ENCODE peak calls at places on chromosomes 3 and 15, in nine cellular contexts. F, T, X, E, H, V, D, I and Y are unnamed samples.
A peak's percentile ranks its signal among the peaks of the same experiment; 100 is the strongest.

GRCh38 chr3:166205158-166205557 is 367.9 kb upstream of the BCHE start:
- DNase-seq in H (no peak), X (no peak), V (no peak), F (no peak), T (no peak), E (no peak), D (no peak), I (no peak), Y (no peak)

GRCh38 chr3:21665444-21665843 is 85.6 kb downstream of the ZNF385D start:
- DNase-seq in H (no peak), D (no peak), X (no peak), E (no peak), F (no peak), T (no peak), I (no peak), V (no peak), Y (no peak)

GRCh38 chr15:48898083-48898482 is 20.1 kb downstream of the EID1 start:
- DNase-seq in E (no peak), F (no peak), H (no peak), I (no peak), T (no peak), X (no peak), D (no peak), V (no peak), Y (no peak)

GRCh38 chr15:41983221-41983620 is 10.9 kb upstream of the EHD4 start:
- DNase-seq in D (no peak), H (no peak), E (no peak), T (no peak), V (no peak), F (peak; percentile 9), I (no peak), X (no peak), Y (no peak)

GRCh38 chr15:40149339-40149738 is 11.5 kb upstream of the BUB1B start:
- DNase-seq in H (no peak), F (no peak), V (no peak), I (no peak), X (no peak), E (no peak), D (no peak), T (no peak), Y (no peak)

GRCh38 chr3:189646902-189647542 is 15.8 kb downstream of the TP63 start:
- DNase-seq in E (no peak), H (no peak), I (no peak), V (no peak), F (no peak), T (no peak), D (no peak), X (no peak), Y (no peak)

GRCh38 chr3:151871639-151872468 is 1.6 kb upstream of the SUCNR1 start:
- DNase-seq in H (no peak), X (no peak), F (no peak), T (peak; percentile 70), V (no peak), E (no peak), I (no peak), D (no peak), Y (no peak)

GRCh38 chr3:46110701-46111493 is 83.6 kb upstream of the XCR1 start:
- DNase-seq in F (peak; percentile 44), I (no peak), X (peak; percentile 67), T (peak; percentile 89), H (no peak), V (peak; percentile 47), E (no peak), D (no peak), Y (no peak)

GRCh38 chr3:188332085-188332484 is 178.1 kb downstream of the LPP start:
- DNase-seq in D (no peak), H (no peak), V (no peak), X (no peak), E (no peak), I (no peak), F (no peak), T (no peak), Y (no peak)

GRCh38 chr3:168124791-168125190 is 29.1 kb upstream of the GOLIM4 start:
- DNase-seq in H (no peak), V (no peak), T (no peak), X (no peak), D (no peak), F (no peak), E (no peak), I (no peak), Y (no peak)

GRCh38 chr3:13077431-13078157 is 4.4 kb upstream of the IQSEC1 start:
- DNase-seq in T (no peak), I (peak; percentile 71), H (no peak), E (no peak), V (peak; percentile 74), X (no peak), F (peak; percentile 71), D (peak; percentile 68), Y (no peak)

GRCh38 chr3:69740103-69741021 is 1.1 kb downstream of the MITF start:
- DNase-seq in T (no peak), E (peak; percentile 31), D (peak; percentile 47), H (peak; percentile 87), X (peak; percentile 28), F (peak; percentile 57), I (peak; percentile 21), V (peak; percentile 74), Y (peak; percentile 62)

GRCh38 chr15:63329567-63330350 is 51.9 kb downstream of the CA12 start:
- DNase-seq in E (no peak), H (no peak), T (no peak), I (no peak), D (no peak), F (no peak), X (no peak), V (no peak), Y (no peak)

GRCh38 chr15:93974804-93975481 is 256.4 kb upstream of the MCTP2 start:
- DNase-seq in E (no peak), F (no peak), T (no peak), X (no peak), H (no peak), I (no peak), D (peak; percentile 12), V (peak; percentile 42), Y (peak; percentile 58)

GRCh38 chr15:91865903-91866302 is 12.4 kb downstream of the SLCO3A1 start:
- DNase-seq in V (no peak), I (no peak), F (no peak), X (no peak), H (no peak), D (no peak), E (no peak), T (no peak), Y (no peak)

DNA sequence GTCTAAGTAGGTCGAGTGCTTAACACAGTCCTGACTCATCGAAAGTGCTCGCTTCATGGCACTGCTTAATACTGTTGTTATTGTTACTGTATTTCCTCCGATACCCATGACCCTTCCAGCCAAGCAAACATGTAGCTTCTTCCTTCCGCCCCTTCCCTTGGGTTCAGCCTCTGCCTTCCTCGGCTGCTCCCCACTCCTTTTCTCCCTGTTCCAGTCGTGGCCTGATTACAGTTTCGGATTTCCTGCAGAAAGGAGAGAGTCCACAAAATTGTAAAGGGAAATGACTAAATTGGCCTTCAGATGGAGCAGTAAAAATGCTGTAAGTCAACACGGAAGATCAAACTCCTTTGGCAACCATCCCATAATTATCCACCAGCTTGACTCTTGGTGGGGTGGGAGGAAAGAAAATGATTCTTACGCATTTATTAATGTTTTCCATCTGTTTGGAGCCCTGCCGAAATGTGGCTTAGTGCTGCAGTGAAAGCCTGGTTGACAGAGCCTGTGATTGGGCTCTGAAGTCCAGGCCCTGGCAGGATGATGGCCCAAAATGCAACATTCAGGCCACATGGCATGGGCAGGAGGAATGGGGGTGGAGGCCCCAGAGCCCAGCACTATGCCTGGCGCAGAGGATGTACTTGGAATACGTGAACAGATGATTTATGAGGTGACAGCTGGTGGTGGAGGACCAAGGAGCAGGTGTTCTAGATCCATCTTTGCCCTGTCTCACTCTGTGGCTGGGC is 37.6 kb downstream of the FAM3D start:
- DNase-seq in H (no peak), D (peak; percentile 31), I (no peak), F (peak; percentile 61), V (peak; percentile 53), X (no peak), E (no peak), T (no peak), Y (peak; percentile 95)
- H3K4me3 ChIP-seq in H (no peak overlapping the region), D (no peak overlapping the region), I (no peak overlapping the region), F (no peak overlapping the region), V (no peak overlapping the region), X (peak overlapping the region; percentile 31), E (no peak overlapping the region), T (no peak overlapping the region), Y (no peak overlapping the region)

GRCh38 chr15:81302605-81303204 is 21.2 kb downstream of the STARD5 start:
- DNase-seq in F (no peak), I (no peak), V (no peak), X (no peak), D (no peak), H (no peak), E (no peak), T (peak; percentile 59), Y (no peak)
- H3K36me3 ChIP-seq in F (peaks cover 33% of the 10 kb centered on the region), I (no peaks in the 10 kb centered on the region), V (no peaks in the 10 kb centered on the region), X (no peaks in the 10 kb centered on the region), D (no peaks in the 10 kb centered on the region), H (peaks cover 85% of the 10 kb centered on the region), E (no peaks in the 10 kb centered on the region), T (no peaks in the 10 kb centered on the region), Y (no peaks in the 10 kb centered on the region)

GRCh38 chr15:37041042-37041441 is 59.3 kb downstream of the MEIS2 start:
- DNase-seq in T (no peak), H (no peak), E (no peak), F (no peak), D (no peak), V (no peak), I (no peak), X (no peak), Y (no peak)

GRCh38 chr15:37045859-37046318 is 54.5 kb downstream of the MEIS2 start:
- DNase-seq in E (peak; percentile 37), F (no peak), D (no peak), V (no peak), X (no peak), T (no peak), H (no peak), I (no peak), Y (no peak)

GRCh38 chr15:37041836-37042235 is 58.5 kb downstream of the MEIS2 start:
- DNase-seq in T (no peak), E (no peak), V (no peak), I (no peak), F (no peak), D (no peak), H (no peak), X (no peak), Y (no peak)

GRCh38 chr15:37046876-37047614 is 53.3 kb downstream of the MEIS2 start:
- DNase-seq in D (no peak), V (no peak), F (no peak), X (no peak), H (no peak), E (no peak), I (no peak), T (no peak), Y (peak; percentile 81)

DNA sequence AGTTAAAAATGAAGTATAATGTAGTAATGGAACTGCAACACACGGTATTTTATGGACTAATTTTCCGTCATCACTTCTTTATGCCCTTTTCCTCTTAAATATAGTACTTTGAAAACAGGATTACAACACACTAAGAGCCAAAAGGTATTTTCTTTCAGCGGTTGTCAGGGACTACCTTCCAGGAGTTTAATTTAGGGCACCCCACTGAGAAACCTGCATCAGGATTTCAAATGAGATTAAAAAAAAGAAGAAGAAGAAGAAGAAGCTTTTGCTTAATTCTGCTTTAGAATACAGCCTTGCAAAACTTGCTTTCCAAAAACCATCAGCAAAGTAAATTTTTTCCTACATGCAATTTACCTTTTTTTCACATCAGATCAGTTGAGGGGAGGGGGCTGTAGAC is 55.1 kb downstream of the MEIS2 start:
- DNase-seq in E (no peak), X (no peak), F (no peak), V (no peak), D (no peak), I (no peak), H (no peak), T (no peak), Y (no peak)
- H3K4me3 ChIP-seq in E (no peak overlapping the region), X (no peak overlapping the region), F (no peak overlapping the region), V (no peak overlapping the region), D (no peak overlapping the region), I (no peak overlapping the region), H (no peak overlapping the region), T (no peak overlapping the region), Y (no peak overlapping the region)

GRCh38 chr3:38008191-38008701 is 17.7 kb downstream of the VILL start:
- DNase-seq in X (no peak), V (no peak), D (no peak), T (no peak), F (no peak), E (no peak), H (no peak), I (no peak), Y (no peak)
- H3K36me3 ChIP-seq in X (no peaks in the 10 kb centered on the region), V (no peaks in the 10 kb centered on the region), D (peaks cover 7% of the 10 kb centered on the region), T (no peaks in the 10 kb centered on the region), F (peaks cover 74% of the 10 kb centered on the region), E (no peaks in the 10 kb centered on the region), H (peaks cover 31% of the 10 kb centered on the region), I (no peaks in the 10 kb centered on the region), Y (no peaks in the 10 kb centered on the region)